ENCODE peak calls at places on chromosomes 16 and 17, in four cellular contexts. W is HepG2, H is K562, R is GM12878. P is an unnamed sample.

GRCh38 chr17:29344201-29344856 is 45.8 kb upstream of the TAOK1 start:
- DNase-seq in W (no peak), H (no peak), R (no peak), P (no peak)

GRCh38 chr16:88061346-88062110 is 110.3 kb downstream of the BANP start:
- DNase-seq in W (no peak), H (no peak), R (no peak), P (no peak)

GRCh38 chr17:6712058-6712853 is 913 bp downstream of the SLC13A5 start:
- DNase-seq in W (peak; percentile 88), H (no peak), R (no peak), P (peak; percentile 65)

GRCh38 chr16:16143038-16143763 is 80.1 kb downstream of the ABCC6 start:
- DNase-seq in W (peak; percentile 65), H (peak; percentile 50), R (no peak), P (peak; percentile 63)

GRCh38 chr16:22034503-22034902 is 26.6 kb downstream of the MOSMO start:
- DNase-seq in W (no peak), H (no peak), R (no peak), P (no peak)

GRCh38 chr16:1532771-1533170 is 695 bp upstream of the TMEM204 start:
- DNase-seq in W (no peak), H (no peak), R (no peak), P (no peak)

GRCh38 chr17:68184141-68184571 is 63.7 kb upstream of the AMZ2 start:
- DNase-seq in W (no peak), H (no peak), R (no peak), P (no peak)

GRCh38 chr16:11901091-11901490 is 14.7 kb downstream of the GSPT1 start:
- DNase-seq in W (no peak), H (no peak), R (no peak), P (no peak)

GRCh38 chr16:4839942-4840341 is 7.1 kb downstream of the GLYR1 start:
- DNase-seq in W (no peak), H (no peak), R (no peak), P (no peak)

GRCh38 chr16:12653820-12654392 is 149.8 kb downstream of the CPPED1 start:
- DNase-seq in W (no peak), H (no peak), R (no peak), P (no peak)

GRCh38 chr17:4839965-4840892 is 7.1 kb downstream of the MINK1 start:
- DNase-seq in W (no peak), H (no peak), R (no peak), P (no peak)

GRCh38 chr17:4838306-4838785 is 5.2 kb downstream of the MINK1 start:
- DNase-seq in W (no peak), H (peak; percentile 73), R (no peak), P (no peak)

GRCh38 chr17:4839221-4839620 is 6.1 kb downstream of the MINK1 start:
- DNase-seq in W (no peak), H (no peak), R (no peak), P (no peak)

GRCh38 chr17:4842376-4842775 is 9.2 kb downstream of the MINK1 start:
- DNase-seq in W (no peak), H (no peak), R (no peak), P (no peak)

GRCh38 chr17:4840893-4841242 is 7.7 kb downstream of the MINK1 start:
- DNase-seq in W (no peak), H (no peak), R (no peak), P (no peak)
- TF ChIP-seq CREM in W (no peak), H (no peak), R (no peak), P (no peak)

DNA sequence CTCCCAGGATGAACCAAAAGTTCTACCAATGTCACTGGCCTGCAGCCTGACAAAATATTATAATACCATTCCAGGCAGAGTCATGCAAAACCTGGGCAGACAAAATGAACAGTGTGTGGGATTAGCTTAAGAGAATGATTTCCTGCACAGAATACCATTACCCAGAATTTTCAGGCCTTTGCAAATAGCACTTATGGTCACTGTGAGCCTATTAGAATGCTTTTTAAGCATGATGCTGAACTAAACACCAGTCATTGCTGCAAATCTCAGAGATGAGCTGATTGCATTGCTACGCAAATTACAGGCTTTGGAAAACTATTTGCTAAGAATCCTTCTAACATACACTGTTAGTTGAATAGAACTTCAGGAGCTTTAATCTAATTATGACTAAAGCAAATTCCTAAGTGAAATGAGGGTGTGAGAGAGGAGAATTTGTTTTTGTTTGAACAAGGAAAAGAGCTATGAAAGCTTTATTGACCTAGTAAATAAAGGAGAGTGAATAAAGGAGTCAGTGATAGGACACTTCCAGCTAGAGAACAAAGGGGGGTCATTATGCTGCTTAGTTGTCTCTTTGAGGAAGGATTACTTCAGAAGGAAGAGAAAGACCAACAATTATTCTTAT is 398.8 kb downstream of the HS3ST3B1 start:
- DNase-seq in W (peak; percentile 85), H (no peak), R (no peak), P (no peak)
- TF ChIP-seq CREM in W (peak; percentile 71), H (no peak), R (no peak), P (no peak)

DNA sequence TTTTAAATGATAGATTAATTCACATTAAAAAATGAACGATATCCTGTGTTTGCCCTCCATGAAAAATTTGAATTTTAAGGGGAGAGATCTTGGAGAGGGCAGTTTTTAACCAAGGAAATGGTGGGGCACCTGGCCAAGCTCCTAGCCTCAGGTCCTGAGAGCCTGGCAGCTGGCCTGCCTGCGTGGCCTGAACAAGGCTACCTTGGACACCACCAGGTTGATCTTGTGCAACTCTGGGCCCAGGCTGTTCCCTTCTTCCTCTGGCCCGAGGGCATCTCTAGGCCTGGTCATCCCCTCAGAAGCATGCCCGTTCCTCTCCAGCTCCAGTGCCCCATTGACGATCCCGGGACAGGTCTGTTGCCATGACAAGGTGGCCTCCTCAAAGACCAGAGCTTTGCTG is 33.4 kb upstream of the LONP2 start:
- DNase-seq in W (no peak), H (no peak), R (no peak), P (no peak)
- TF ChIP-seq CREM in W (no peak), H (no peak), R (no peak), P (no peak)

GRCh38 chr17:41539979-41540701 is 12.0 kb upstream of the KRT19 start:
- DNase-seq in W (peak; percentile 79), H (no peak), R (no peak), P (no peak)
- TF ChIP-seq CREM in W (no peak), H (no peak), R (no peak), P (no peak)

GRCh38 chr17:16450028-16450427 is 34.7 kb downstream of the TRPV2 start:
- DNase-seq in W (no peak), H (no peak), R (no peak), P (no peak)
- TF ChIP-seq CREM in W (no peak), H (no peak), R (no peak), P (no peak)

DNA sequence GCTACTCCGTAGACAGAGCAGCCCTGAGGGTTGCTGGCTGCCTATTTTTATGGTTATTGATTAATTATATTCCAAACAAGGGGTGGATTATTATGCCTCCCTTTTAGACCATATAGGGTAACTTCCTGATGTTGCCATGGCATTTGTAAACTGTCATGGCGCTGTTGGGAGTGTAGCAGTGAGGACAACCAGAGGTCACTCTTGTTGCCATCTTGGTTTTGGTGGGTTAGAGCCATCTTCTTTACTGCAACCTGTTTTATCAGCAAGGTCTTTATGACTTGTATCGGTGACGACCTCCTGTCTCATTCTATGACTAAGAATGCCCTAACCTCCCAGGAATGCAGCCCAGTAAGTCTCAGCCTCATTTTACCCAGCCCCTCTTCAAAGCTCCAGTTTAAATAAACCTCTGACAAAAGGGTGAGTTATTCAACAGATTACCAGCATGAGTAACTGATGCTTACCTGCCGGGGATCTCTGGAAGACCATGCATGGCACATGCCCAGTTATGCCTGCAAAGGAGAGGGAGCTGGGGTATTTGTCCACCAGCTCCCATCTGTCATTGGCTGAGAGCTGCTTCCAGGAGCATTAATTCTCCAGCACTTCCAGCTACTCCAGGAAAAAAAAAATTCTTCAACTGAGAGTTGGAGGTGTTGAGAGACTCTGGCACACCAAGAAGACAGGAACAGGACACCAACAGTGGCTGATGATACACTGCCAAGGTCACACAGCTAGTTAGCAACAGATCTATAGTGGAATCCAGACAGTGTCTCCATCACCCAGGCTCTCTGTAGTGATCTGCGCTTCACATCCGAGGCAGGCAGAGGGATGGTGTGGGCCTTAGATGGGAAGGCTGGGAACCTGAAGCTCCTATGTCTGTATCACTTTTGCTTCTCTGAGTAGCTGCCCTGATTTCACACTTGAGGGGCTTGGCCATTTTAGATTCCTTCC is 36.6 kb upstream of the IL21R start:
- DNase-seq in W (peak; percentile 58), H (no peak), R (no peak), P (no peak)
- TF ChIP-seq CREM in W (no peak), H (no peak), R (no peak), P (no peak)

P was measured in WTC11.